ENCODE peak calls at places on chromosomes 4 and X, in four cellular contexts. T is upper lobe of right lung, R is tibial artery, N is esophagus squamous epithelium. L is an unnamed sample.

GRCh38 chr4:112514449-112515277 is 1.3 kb downstream of the NEUROG2 start:
- DNase-seq in R (no peak), T (no peak), N (no peak), L (no peak)

GRCh38 chr4:71290074-71290473 is 48.7 kb upstream of the SLC4A4 start:
- DNase-seq in T (no peak), N (no peak), R (no peak), L (peak; percentile 60)

GRCh38 chr4:147735413-147736301 is 3.8 kb downstream of the ARHGAP10 start:
- DNase-seq in T (no peak), N (no peak), R (no peak), L (no peak)

GRCh38 chr4:127685292-127685691 is 44.9 kb upstream of the SLC25A31 start:
- DNase-seq in N (no peak), R (no peak), T (no peak), L (no peak)

GRCh38 chrX:129649268-129650182 is 5.2 kb downstream of the APLN start:
- DNase-seq in N (no peak), R (no peak), T (no peak), L (no peak)

GRCh38 chr4:127352220-127352619 is 280.5 kb upstream of the INTU start:
- DNase-seq in R (no peak), T (no peak), N (no peak), L (no peak)

GRCh38 chr4:79831701-79832514 is 241.1 kb downstream of the ANTXR2 start:
- DNase-seq in T (no peak), N (no peak), R (no peak), L (no peak)

GRCh38 chr4:24279492-24279891 is 304.9 kb downstream of the DHX15 start:
- DNase-seq in N (no peak), T (no peak), R (no peak), L (no peak)

GRCh38 chr4:4269856-4270255 is 20.1 kb downstream of the LYAR start:
- DNase-seq in N (no peak), T (no peak), R (no peak), L (no peak)

GRCh38 chr4:184635381-184635780 is 13.9 kb downstream of the CASP3 start:
- DNase-seq in N (no peak), R (no peak), T (no peak), L (no peak)

GRCh38 chr4:133775881-133776280 is 425.7 kb downstream of the PABPC4L start:
- DNase-seq in T (no peak), R (no peak), N (no peak), L (peak; percentile 2)

GRCh38 chr4:124067031-124067430 is 645.5 kb downstream of the ANKRD50 start:
- DNase-seq in R (no peak), T (no peak), N (no peak), L (no peak)

GRCh38 chr4:1367936-1368289 is 20.9 kb downstream of the UVSSA start:
- DNase-seq in N (no peak), T (no peak), R (no peak), L (no peak)

GRCh38 chrX:138765061-138765460 is 53.5 kb upstream of the FGF13 start:
- DNase-seq in N (no peak), T (no peak), R (no peak), L (no peak)

GRCh38 chr4:26087108-26087507 is 173.1 kb downstream of the SMIM20 start:
- DNase-seq in T (no peak), R (no peak), N (no peak), L (no peak)

GRCh38 chr4:10554694-10555093 is 97.5 kb upstream of the ZNF518B start:
- DNase-seq in T (no peak), N (no peak), R (peak; percentile 54), L (peak; percentile 9)

GRCh38 chr4:19213388-19213787 is 1038.3 kb upstream of the SLIT2 start:
- DNase-seq in N (no peak), T (no peak), R (no peak), L (peak; percentile 39)

GRCh38 chrX:27740933-27741332 is 66.9 kb upstream of the MAGEB10 start:
- DNase-seq in N (no peak), T (no peak), R (no peak), L (no peak)

GRCh38 chr4:169366821-169367220 is 96.1 kb upstream of the SH3RF1 start:
- DNase-seq in T (no peak), R (no peak), N (no peak), L (no peak)

GRCh38 chrX:18885317-18886004 is 98.5 kb downstream of the PHKA2 start:
- DNase-seq in R (no peak), T (no peak), N (no peak), L (no peak)
- H3K4me3 ChIP-seq in R (peak overlapping the region; percentile 46), T (peak overlapping the region; percentile 45), N (no peak overlapping the region), L (peak overlapping the region; percentile 32)

GRCh38 chrX:77076896-77077295 is 370.3 kb upstream of the FGF16 start:
- DNase-seq in N (no peak), T (no peak), R (no peak), L (no peak)
- H3K4me3 ChIP-seq in N (no peak overlapping the region), T (no peak overlapping the region), R (no peak overlapping the region), L (no peak overlapping the region)

DNA sequence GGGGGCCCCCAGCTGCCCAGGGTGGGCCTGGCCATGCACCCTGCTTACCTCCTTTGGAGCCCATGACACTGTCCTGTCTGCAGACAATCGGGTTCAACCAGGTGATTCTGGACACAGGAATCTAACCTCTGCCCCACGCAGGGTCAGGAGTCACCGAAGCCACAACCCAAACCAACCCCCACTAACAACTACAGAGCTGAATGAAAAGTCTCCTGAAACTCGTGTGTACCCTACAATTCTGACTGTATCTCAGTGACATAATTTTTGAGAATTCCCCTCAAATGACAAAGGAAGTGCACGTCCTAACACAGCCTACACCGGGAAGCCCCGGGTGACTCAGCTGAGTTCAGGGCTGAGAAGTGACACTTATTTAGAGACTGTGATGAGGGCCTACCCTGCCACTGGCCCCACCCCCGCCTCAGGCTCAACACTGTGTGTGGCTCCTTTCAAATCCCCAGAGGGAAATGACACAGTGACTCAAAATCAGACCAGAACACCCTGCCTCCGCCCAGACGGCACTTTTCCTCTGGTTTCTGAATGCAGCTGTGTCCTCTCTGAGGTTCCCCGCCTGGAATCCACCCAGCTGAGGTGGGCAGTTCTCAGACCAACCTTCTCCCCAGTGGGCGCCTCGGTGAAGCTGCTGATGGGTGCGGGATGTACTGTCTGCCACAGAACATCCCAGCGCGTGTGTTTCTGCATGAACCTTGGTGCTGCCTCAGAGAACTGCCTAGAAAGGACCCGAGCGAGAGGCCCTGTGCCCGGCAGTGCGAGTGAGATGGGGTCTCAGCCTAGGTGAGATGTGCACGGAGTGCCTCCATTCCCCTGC is 9.9 kb downstream of the TNIP2 start:
- DNase-seq in R (peak; percentile 56), T (no peak), N (peak; percentile 55), L (no peak)
- H3K4me3 ChIP-seq in R (no peak overlapping the region), T (no peak overlapping the region), N (no peak overlapping the region), L (no peak overlapping the region)

GRCh38 chr4:54189140-54189539 is 40.0 kb upstream of the PDGFRA start:
- DNase-seq in T (no peak), N (no peak), R (no peak), L (no peak)
- H3K4me3 ChIP-seq in T (no peak overlapping the region), N (no peak overlapping the region), R (no peak overlapping the region), L (no peak overlapping the region)

DNA sequence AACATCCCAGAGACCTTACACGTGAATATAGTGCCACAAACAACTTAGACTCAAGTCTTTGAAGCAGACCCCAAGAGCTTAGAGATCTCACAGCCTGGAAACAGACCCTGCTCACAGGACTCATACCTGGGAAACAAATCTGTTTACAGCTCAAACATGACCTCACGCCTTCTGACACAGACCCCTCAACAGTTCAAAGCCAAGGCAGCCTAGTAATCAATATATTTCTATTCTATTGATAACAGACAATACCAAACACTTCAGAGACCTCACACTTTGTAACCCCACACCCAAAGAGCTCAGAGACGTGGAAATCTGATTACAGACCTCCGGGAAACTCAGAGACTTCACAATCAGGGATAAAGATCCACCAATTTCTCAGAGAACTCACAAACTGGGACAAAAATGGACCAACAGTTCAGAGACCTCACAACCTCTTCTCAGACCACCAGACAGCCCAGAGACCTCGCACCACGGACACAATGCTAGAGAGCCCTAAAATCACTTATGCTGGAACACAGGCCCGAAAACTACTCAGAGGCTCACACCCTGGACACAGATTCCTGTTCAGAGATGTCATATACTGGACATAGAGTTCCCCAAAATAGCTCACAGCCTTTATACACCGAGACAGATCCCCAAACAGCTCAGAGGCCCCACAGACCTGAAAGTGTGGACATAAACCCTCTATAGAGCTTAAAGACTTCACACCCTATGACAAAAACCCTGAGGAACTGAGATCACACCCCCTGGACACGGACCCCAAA is 14.8 kb downstream of the SUV39H1 start:
- DNase-seq in N (no peak), T (no peak), R (no peak), L (no peak)
- H3K4me3 ChIP-seq in N (no peak overlapping the region), T (no peak overlapping the region), R (no peak overlapping the region), L (no peak overlapping the region)

DNA sequence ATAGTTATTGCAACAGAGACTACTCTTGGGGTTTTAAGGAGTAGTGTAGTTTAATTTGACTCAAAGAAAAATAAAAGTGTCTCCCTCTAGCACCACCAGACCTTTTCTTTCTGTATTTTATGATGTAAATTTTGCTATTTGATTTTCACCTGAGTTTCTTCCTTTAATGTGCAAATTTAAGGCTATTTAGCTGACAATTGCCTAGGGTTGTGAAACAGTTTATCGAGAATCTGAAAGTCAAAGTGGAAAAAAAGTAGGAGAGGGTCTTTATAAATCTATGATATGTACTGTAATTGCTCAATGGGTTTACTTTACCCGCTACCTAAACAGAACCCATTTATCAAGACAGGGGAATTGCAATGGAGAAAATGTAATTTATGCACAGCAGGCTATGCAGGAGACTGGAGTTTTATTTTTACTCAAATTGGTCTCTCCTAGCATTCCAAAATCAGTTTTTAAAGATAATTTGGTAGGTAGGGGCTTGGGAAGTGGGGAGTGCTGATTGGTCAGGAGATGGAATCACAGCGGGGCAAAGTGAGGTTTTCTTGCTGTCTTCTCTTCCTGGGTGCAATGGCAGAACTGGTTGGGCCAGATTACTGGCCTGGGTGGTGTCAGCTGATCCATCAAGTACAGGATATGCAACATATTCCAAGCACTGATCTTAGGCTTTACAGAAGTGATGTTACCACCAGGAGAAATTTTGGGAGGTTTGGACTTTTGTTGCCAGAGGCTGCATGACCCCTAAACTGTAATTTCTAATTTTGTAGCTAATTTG is 228.6 kb upstream of the TACR3 start:
- DNase-seq in T (no peak), R (no peak), N (no peak), L (no peak)
- H3K4me3 ChIP-seq in T (no peak overlapping the region), R (no peak overlapping the region), N (no peak overlapping the region), L (no peak overlapping the region)